ENCODE peak calls at places on chromosomes 6 and 20, in ten cellular contexts. Q is heart left ventricle, G is upper lobe of left lung, I is tibial nerve, W is breast epithelium, J is transverse colon, R is Peyer's patch, V is sigmoid colon, Z is ovary, M is A549. K is an unnamed sample. For H3K4me1, the result is how much of the 10 kb centered on the place peaks cover.

GRCh38 chr20:38032585-38033329 is 499 bp downstream of the TTI1 start:
- DNase-seq in Q (peak), G (peak), I (no peak), W (no peak), J (no peak), R (no peak), V (no peak), Z (peak), M (no peak), K (no peak)

GRCh38 chr6:97714772-97715171 is 431.8 kb upstream of the MMS22L start:
- DNase-seq in Q (no peak), G (no peak), I (no peak), W (no peak), J (no peak), R (no peak), V (no peak), Z (no peak), M (no peak), K (no peak)

GRCh38 chr6:117459447-117459944 is 23.0 kb upstream of the DCBLD1 start:
- DNase-seq in Q (no peak), G (no peak), I (no peak), W (no peak), J (no peak), R (no peak), V (no peak), Z (no peak), M (no peak), K (no peak)

GRCh38 chr6:148846778-148847761 is 100.2 kb downstream of the UST start:
- DNase-seq in Q (no peak), G (no peak), I (no peak), W (no peak), J (no peak), R (no peak), V (no peak), Z (no peak), M (no peak), K (peak)

GRCh38 chr6:104711371-104711770 is 148.3 kb downstream of the HACE1 start:
- DNase-seq in Q (no peak), G (no peak), I (no peak), W (no peak), J (no peak), R (peak), V (no peak), Z (no peak), M (peak), K (no peak)

GRCh38 chr6:144696610-144697376 is 411.7 kb downstream of the UTRN start:
- DNase-seq in Q (no peak), G (no peak), I (no peak), W (no peak), J (no peak), R (no peak), V (no peak), Z (no peak), M (no peak), K (no peak)

GRCh38 chr6:49284134-49284533 is 178.9 kb downstream of the MMUT start:
- DNase-seq in Q (no peak), G (no peak), I (no peak), W (no peak), J (no peak), R (no peak), V (no peak), Z (no peak), M (no peak), K (no peak)

GRCh38 chr6:116847234-116847633 is 18.4 kb upstream of the GPRC6A start:
- DNase-seq in Q (no peak), G (no peak), I (no peak), W (no peak), J (no peak), R (no peak), V (no peak), Z (no peak), M (peak), K (no peak)

GRCh38 chr6:15960740-15961629 is 167.9 kb upstream of the MYLIP start:
- DNase-seq in Q (no peak), G (no peak), I (no peak), W (no peak), J (no peak), R (no peak), V (no peak), Z (no peak), M (no peak), K (no peak)

GRCh38 chr20:25071722-25072121 is 10.2 kb downstream of the VSX1 start:
- DNase-seq in Q (no peak), G (no peak), I (no peak), W (peak), J (no peak), R (peak), V (no peak), Z (no peak), M (no peak), K (no peak)

GRCh38 chr6:87589693-87590416 is at the start of the genes ORC3 and RARS2:
- DNase-seq in Q (peak), G (peak), I (peak), W (peak), J (peak), R (peak), V (peak), Z (peak), M (peak), K (peak)

DNA sequence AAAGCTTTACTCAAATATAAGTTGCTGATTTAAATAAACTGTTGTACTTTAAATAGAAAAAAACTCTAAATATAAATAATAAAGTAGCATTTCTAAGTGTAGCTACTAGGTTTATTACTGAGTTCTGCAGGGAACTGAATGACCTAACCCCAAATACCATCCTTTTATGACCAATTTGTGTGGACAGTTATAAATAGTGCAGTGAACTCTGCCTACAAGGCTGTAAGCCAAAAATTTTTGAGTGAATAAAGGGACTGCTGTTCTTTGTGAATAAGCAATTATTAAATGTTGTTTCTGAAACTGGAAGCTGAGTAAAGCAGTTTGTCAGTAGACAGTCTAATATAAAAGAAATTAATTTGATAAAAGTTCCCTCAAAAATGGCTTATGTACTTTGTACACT is 90.8 kb upstream of the ELOVL5 start:
- DNase-seq in Q (no peak), G (no peak), I (no peak), W (no peak), J (no peak), R (no peak), V (no peak), Z (no peak), M (no peak), K (no peak)
- H3K4me1 ChIP-seq in Q (under half), G (under half), I (under half), W (under half), J (under half), R (under half), V (under half), Z (under half), M (under half), K (under half)

GRCh38 chr6:57089265-57089664 is 723 bp upstream of the ZNF451 start:
- DNase-seq in Q (no peak), G (no peak), I (no peak), W (no peak), J (no peak), R (no peak), V (no peak), Z (no peak), M (no peak), K (no peak)
- TF ChIP-seq CTCF in Q (no peak), G (no peak), I (no peak), W (no peak), J (no peak), R (no peak), V (no peak), Z (no peak), M (no peak), K (no peak)

DNA sequence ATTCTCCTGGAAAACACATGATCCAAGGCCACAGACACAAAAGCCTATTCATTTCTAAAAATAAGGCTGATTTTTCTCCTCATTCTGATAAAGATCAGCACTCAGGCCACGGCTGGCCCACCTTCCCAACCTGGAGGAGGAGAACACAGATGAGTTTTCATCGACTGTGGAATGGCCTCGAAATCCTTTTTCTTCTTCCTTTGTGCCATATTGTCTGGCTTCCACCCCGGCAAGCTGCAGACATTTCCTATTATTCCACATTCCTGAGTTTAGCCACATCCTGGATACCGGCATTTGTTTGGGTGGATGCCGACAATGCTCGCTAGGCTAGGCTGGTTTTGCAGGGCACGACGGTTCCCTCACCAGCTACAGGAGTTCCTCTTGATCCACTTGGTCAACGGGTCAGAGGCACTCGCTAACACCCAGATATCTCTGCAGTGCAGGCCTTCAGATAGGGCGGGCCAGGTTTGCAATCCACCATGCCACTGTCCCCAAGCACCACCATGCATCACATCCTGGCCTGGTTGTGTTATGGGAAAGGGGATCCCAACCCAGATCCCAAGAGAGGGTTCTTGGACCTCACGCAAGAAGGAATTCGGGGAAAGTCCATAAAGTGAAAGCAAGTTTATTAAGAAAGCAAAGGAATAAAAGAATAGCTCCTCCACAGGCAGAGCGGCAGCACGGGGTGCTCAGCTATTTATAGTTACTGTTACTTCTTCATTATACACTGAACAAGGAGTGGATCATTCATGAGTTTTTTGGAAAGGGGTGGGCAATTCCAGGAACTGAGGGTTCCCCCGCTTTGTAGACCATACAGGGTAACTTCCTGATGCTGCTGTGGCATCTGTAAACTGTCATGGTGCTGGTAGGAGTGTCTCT is 4.2 kb upstream of the CTSZ start:
- DNase-seq in Q (no peak), G (no peak), I (no peak), W (peak), J (no peak), R (peak), V (peak), Z (no peak), M (no peak), K (peak)
- TF ChIP-seq POLR2A in Q (no peak), G (no peak), I (no peak), W (no peak), J (no peak), R (no peak), V (no peak), Z (no peak), M (no peak), K (no peak)

DNA sequence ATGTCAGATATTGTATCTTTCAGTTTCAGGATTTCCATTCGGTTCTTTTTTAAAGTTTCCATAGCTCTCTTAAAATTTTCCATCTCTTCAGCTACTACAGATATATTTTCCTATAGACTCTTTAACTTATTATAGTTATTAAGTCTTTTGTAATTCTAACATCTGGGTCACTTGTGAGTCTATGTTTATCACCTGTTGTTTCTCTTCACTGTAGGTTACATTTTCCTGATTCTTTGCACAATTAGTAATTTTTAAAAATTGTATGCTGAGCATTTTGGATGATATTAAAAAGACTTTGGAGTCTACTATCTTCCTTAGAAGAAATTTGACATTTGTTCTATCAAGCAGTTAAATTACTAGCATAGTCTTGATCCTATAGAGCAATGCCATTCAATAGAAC is 140.7 kb downstream of the QRSL1 start:
- DNase-seq in Q (no peak), G (no peak), I (no peak), W (no peak), J (no peak), R (no peak), V (no peak), Z (no peak), M (no peak), K (no peak)
- H3K4me1 ChIP-seq in Q (under half), G (under half), I (under half), W (under half), J (under half), R (under half), V (under half), Z (under half), M (under half), K (under half)

GRCh38 chr6:41895300-41896233 is at the start of gene USP49:
- DNase-seq in Q (peak), G (peak), I (peak), W (peak), J (peak), R (peak), V (peak), Z (peak), M (peak), K (peak)
- TF ChIP-seq CTCF in Q (no peak), G (no peak), I (no peak), W (no peak), J (no peak), R (no peak), V (no peak), Z (no peak), M (no peak), K (no peak)

DNA sequence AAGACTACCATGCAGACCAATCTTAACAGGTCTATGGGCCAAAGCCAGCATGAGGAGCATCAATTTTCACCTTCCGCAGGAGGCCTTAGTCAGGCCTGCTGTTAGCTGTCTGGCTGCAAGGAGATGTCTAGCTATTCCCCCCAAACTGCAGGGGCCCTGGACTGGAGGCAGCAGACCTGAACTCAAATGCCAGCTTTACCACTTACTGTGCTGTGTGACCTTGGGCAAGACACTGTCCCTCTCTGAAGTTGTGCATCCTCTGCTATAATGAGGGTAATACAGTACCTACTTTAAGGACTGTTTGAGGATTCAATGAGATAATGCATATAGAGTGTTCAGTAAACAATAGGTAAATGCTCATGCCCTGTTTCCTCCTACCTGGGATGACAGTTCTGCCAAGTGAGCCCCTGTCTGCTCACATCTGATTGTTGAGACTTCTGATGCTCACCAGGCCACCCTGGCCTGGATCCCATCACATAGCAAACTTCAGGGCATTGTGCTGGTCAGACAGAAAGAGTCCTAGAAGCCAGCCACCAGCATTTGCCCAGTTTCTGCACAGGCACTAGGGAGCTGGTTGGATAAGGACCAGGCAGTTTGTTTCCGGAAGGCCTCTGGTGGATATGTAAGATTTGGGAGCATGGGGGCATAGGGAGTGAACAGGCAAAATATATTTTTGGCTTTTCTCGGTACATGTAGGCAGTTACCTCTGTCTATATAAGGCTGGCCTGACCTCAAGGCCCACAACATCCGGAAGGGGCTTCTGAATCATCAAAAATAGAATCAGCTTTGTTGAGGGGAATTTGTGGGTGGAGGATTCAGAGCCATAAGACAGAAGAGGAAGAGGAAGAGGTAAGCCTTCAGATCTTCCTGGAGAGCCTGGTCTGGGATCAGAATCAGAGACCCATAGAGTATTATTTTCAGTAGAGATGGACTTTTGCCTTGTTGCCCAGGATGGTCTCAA is 2.3 kb upstream of the OCSTAMP start:
- DNase-seq in Q (no peak), G (no peak), I (no peak), W (no peak), J (no peak), R (no peak), V (no peak), Z (no peak), M (no peak), K (no peak)
- TF ChIP-seq POLR2A in Q (no peak), G (no peak), I (no peak), W (no peak), J (no peak), R (no peak), V (no peak), Z (no peak), M (no peak), K (no peak)

GRCh38 chr6:41578714-41579610 is 32.8 kb downstream of the FOXP4 start:
- DNase-seq in Q (no peak), G (no peak), I (no peak), W (no peak), J (peak), R (peak), V (no peak), Z (no peak), M (peak), K (no peak)
- H3K4me1 ChIP-seq in Q (half or more), G (under half), I (under half), W (under half), J (under half), R (half or more), V (under half), Z (under half), M (half or more), K (under half)

K was measured in thyroid gland.